ENCODE peak calls at places on chromosomes 2 and 18, in nine cellular contexts. One of them, this sample, is unnamed. For H3K36me3, the result is how much of the 10 kb centered on the place peaks cover.

GRCh38 chr18:9792565-9793226 is 84.6 kb downstream of the RAB31 start:
- DNase-seq in heart right ventricle: no peak
- DNase-seq in breast epithelium: no peak
- DNase-seq in fibroblast of lung: no peak
- DNase-seq in heart left ventricle: no peak
- DNase-seq in tibial nerve: no peak
- DNase-seq in pancreas: no peak
- DNase-seq in stomach: no peak
- DNase-seq in Karpas-422: peak
- DNase-seq in this sample: no peak

GRCh38 chr2:96928277-96928781 is 58.1 kb downstream of the FAM178B start:
- DNase-seq in breast epithelium: no peak
- DNase-seq in pancreas: no peak
- DNase-seq in tibial nerve: no peak
- DNase-seq in Karpas-422: no peak
- DNase-seq in stomach: no peak
- DNase-seq in heart left ventricle: no peak
- DNase-seq in fibroblast of lung: no peak
- DNase-seq in heart right ventricle: no peak
- DNase-seq in this sample: no peak

GRCh38 chr2:75801234-75801982 is 90.7 kb upstream of the GCFC2 start:
- DNase-seq in heart right ventricle: no peak
- DNase-seq in breast epithelium: no peak
- DNase-seq in heart left ventricle: no peak
- DNase-seq in fibroblast of lung: no peak
- DNase-seq in Karpas-422: no peak
- DNase-seq in stomach: no peak
- DNase-seq in pancreas: no peak
- DNase-seq in tibial nerve: no peak
- DNase-seq in this sample: no peak

GRCh38 chr18:22557160-22557941 is 139.6 kb upstream of the CTAGE1 start:
- DNase-seq in Karpas-422: no peak
- DNase-seq in pancreas: no peak
- DNase-seq in fibroblast of lung: peak
- DNase-seq in tibial nerve: no peak
- DNase-seq in heart left ventricle: no peak
- DNase-seq in stomach: no peak
- DNase-seq in heart right ventricle: no peak
- DNase-seq in breast epithelium: no peak
- DNase-seq in this sample: no peak

GRCh38 chr2:69139778-69140177 is 126.8 kb downstream of the ANTXR1 start:
- DNase-seq in fibroblast of lung: no peak
- DNase-seq in tibial nerve: no peak
- DNase-seq in heart right ventricle: no peak
- DNase-seq in heart left ventricle: no peak
- DNase-seq in breast epithelium: no peak
- DNase-seq in Karpas-422: no peak
- DNase-seq in pancreas: no peak
- DNase-seq in stomach: no peak
- DNase-seq in this sample: no peak

GRCh38 chr2:19911799-19912509 is 10.2 kb upstream of the TTC32 start:
- DNase-seq in heart left ventricle: no peak
- DNase-seq in heart right ventricle: no peak
- DNase-seq in stomach: no peak
- DNase-seq in tibial nerve: no peak
- DNase-seq in breast epithelium: no peak
- DNase-seq in pancreas: no peak
- DNase-seq in fibroblast of lung: peak
- DNase-seq in Karpas-422: no peak
- DNase-seq in this sample: no peak

GRCh38 chr2:214066847-214067246 is 344.0 kb upstream of the VWC2L start:
- DNase-seq in heart left ventricle: no peak
- DNase-seq in breast epithelium: no peak
- DNase-seq in fibroblast of lung: no peak
- DNase-seq in Karpas-422: no peak
- DNase-seq in stomach: no peak
- DNase-seq in heart right ventricle: no peak
- DNase-seq in tibial nerve: no peak
- DNase-seq in pancreas: no peak
- DNase-seq in this sample: no peak

GRCh38 chr2:208006325-208006724 is 19.0 kb downstream of the PLEKHM3 start:
- DNase-seq in Karpas-422: no peak
- DNase-seq in heart right ventricle: no peak
- DNase-seq in pancreas: no peak
- DNase-seq in fibroblast of lung: peak
- DNase-seq in heart left ventricle: no peak
- DNase-seq in stomach: no peak
- DNase-seq in breast epithelium: no peak
- DNase-seq in tibial nerve: no peak
- DNase-seq in this sample: no peak

GRCh38 chr2:191625016-191625415 is 52.9 kb upstream of the NABP1 start:
- DNase-seq in pancreas: no peak
- DNase-seq in heart left ventricle: no peak
- DNase-seq in breast epithelium: no peak
- DNase-seq in fibroblast of lung: peak
- DNase-seq in heart right ventricle: no peak
- DNase-seq in Karpas-422: no peak
- DNase-seq in stomach: no peak
- DNase-seq in tibial nerve: no peak
- DNase-seq in this sample: peak

GRCh38 chr2:73107211-73107926 is 5.4 kb downstream of the RAB11FIP5 start:
- DNase-seq in heart left ventricle: peak
- DNase-seq in breast epithelium: peak
- DNase-seq in pancreas: peak
- DNase-seq in stomach: no peak
- DNase-seq in heart right ventricle: no peak
- DNase-seq in fibroblast of lung: no peak
- DNase-seq in Karpas-422: no peak
- DNase-seq in tibial nerve: no peak
- DNase-seq in this sample: no peak

GRCh38 chr2:56132138-56132537 is 51.7 kb upstream of the CCDC85A start:
- DNase-seq in pancreas: no peak
- DNase-seq in heart right ventricle: no peak
- DNase-seq in heart left ventricle: no peak
- DNase-seq in tibial nerve: no peak
- DNase-seq in fibroblast of lung: peak
- DNase-seq in stomach: no peak
- DNase-seq in Karpas-422: peak
- DNase-seq in breast epithelium: no peak
- DNase-seq in this sample: no peak

GRCh38 chr2:191942114-191943103 is 95.5 kb upstream of the CAVIN2 start:
- DNase-seq in pancreas: no peak
- DNase-seq in heart right ventricle: no peak
- DNase-seq in stomach: no peak
- DNase-seq in heart left ventricle: no peak
- DNase-seq in Karpas-422: no peak
- DNase-seq in breast epithelium: no peak
- DNase-seq in tibial nerve: no peak
- DNase-seq in fibroblast of lung: peak
- DNase-seq in this sample: no peak

GRCh38 chr18:48059363-48060109 is 129.1 kb upstream of the SMAD2 start:
- DNase-seq in tibial nerve: no peak
- DNase-seq in fibroblast of lung: no peak
- DNase-seq in heart right ventricle: no peak
- DNase-seq in pancreas: no peak
- DNase-seq in breast epithelium: no peak
- DNase-seq in heart left ventricle: no peak
- DNase-seq in stomach: no peak
- DNase-seq in Karpas-422: no peak
- DNase-seq in this sample: no peak

GRCh38 chr2:60366178-60366577 is 187.3 kb downstream of the BCL11A start:
- DNase-seq in heart right ventricle: no peak
- DNase-seq in stomach: no peak
- DNase-seq in breast epithelium: no peak
- DNase-seq in pancreas: no peak
- DNase-seq in tibial nerve: no peak
- DNase-seq in fibroblast of lung: no peak
- DNase-seq in heart left ventricle: peak
- DNase-seq in Karpas-422: no peak
- DNase-seq in this sample: no peak

GRCh38 chr2:176174850-176175728 is 13.4 kb upstream of the HOXD1 start:
- DNase-seq in stomach: no peak
- DNase-seq in heart right ventricle: no peak
- DNase-seq in heart left ventricle: no peak
- DNase-seq in Karpas-422: peak
- DNase-seq in pancreas: peak
- DNase-seq in breast epithelium: no peak
- DNase-seq in tibial nerve: no peak
- DNase-seq in fibroblast of lung: peak
- DNase-seq in this sample: no peak

GRCh38 chr2:51633073-51633472 is 601.1 kb upstream of the NRXN1 start:
- DNase-seq in pancreas: no peak
- DNase-seq in tibial nerve: no peak
- DNase-seq in Karpas-422: no peak
- DNase-seq in fibroblast of lung: no peak
- DNase-seq in heart left ventricle: no peak
- DNase-seq in stomach: no peak
- DNase-seq in breast epithelium: no peak
- DNase-seq in heart right ventricle: no peak
- DNase-seq in this sample: no peak

GRCh38 chr2:44953686-44953976 is 12.1 kb downstream of the SIX3 start:
- DNase-seq in stomach: no peak
- DNase-seq in fibroblast of lung: no peak
- DNase-seq in heart right ventricle: no peak
- DNase-seq in Karpas-422: no peak
- DNase-seq in heart left ventricle: no peak
- DNase-seq in breast epithelium: no peak
- DNase-seq in tibial nerve: no peak
- DNase-seq in pancreas: no peak
- DNase-seq in this sample: no peak

GRCh38 chr2:207229161-207229560 is 63.4 kb upstream of the KLF7 start:
- DNase-seq in heart left ventricle: no peak
- DNase-seq in breast epithelium: no peak
- DNase-seq in pancreas: no peak
- DNase-seq in tibial nerve: no peak
- DNase-seq in stomach: no peak
- DNase-seq in fibroblast of lung: no peak
- DNase-seq in Karpas-422: no peak
- DNase-seq in heart right ventricle: no peak
- DNase-seq in this sample: no peak

GRCh38 chr2:202592580-202592979 is 42.2 kb upstream of the FAM117B start:
- DNase-seq in pancreas: no peak
- DNase-seq in breast epithelium: no peak
- DNase-seq in heart left ventricle: no peak
- DNase-seq in fibroblast of lung: peak
- DNase-seq in tibial nerve: no peak
- DNase-seq in stomach: no peak
- DNase-seq in Karpas-422: no peak
- DNase-seq in heart right ventricle: peak
- DNase-seq in this sample: no peak

GRCh38 chr2:11798946-11799495 is 52.6 kb downstream of the LPIN1 start:
- DNase-seq in Karpas-422: no peak
- DNase-seq in heart right ventricle: no peak
- DNase-seq in stomach: no peak
- DNase-seq in tibial nerve: no peak
- DNase-seq in breast epithelium: no peak
- DNase-seq in fibroblast of lung: no peak
- DNase-seq in pancreas: no peak
- DNase-seq in heart left ventricle: no peak
- DNase-seq in this sample: no peak
- H3K36me3 ChIP-seq in Karpas-422: under half
- H3K36me3 ChIP-seq in heart right ventricle: half or more
- H3K36me3 ChIP-seq in stomach: half or more
- H3K36me3 ChIP-seq in tibial nerve: half or more
- H3K36me3 ChIP-seq in breast epithelium: under half
- H3K36me3 ChIP-seq in fibroblast of lung: under half
- H3K36me3 ChIP-seq in pancreas: under half
- H3K36me3 ChIP-seq in heart left ventricle: half or more
- H3K36me3 ChIP-seq in this sample: under half

DNA sequence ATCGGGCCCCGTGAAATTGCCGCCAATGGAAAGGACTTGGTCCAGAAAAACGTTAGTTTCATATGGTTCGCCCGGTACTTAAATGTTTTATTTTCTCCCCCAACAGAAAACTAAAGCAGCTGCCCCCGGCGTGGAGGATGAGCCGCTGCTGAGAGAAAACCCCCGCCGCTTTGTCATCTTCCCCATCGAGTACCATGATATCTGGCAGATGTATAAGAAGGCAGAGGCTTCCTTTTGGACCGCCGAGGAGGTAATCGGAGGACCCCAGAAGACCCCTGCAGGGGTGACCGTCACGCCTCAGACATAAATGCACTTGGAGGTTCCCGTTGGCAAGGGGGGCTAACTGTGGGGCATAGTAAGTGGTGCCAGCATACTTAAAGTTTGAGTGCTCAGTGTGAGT is 742 bp downstream of the RRM2 start:
- DNase-seq in fibroblast of lung: no peak
- DNase-seq in Karpas-422: peak
- DNase-seq in heart right ventricle: no peak
- DNase-seq in tibial nerve: no peak
- DNase-seq in stomach: no peak
- DNase-seq in heart left ventricle: no peak
- DNase-seq in pancreas: no peak
- DNase-seq in breast epithelium: no peak
- DNase-seq in this sample: no peak
- H3K36me3 ChIP-seq in fibroblast of lung: under half
- H3K36me3 ChIP-seq in Karpas-422: under half
- H3K36me3 ChIP-seq in heart right ventricle: under half
- H3K36me3 ChIP-seq in tibial nerve: under half
- H3K36me3 ChIP-seq in stomach: under half
- H3K36me3 ChIP-seq in heart left ventricle: under half
- H3K36me3 ChIP-seq in pancreas: under half
- H3K36me3 ChIP-seq in breast epithelium: under half
- H3K36me3 ChIP-seq in this sample: under half

GRCh38 chr2:219611866-219612604 is 14.4 kb downstream of the STK11IP start:
- DNase-seq in heart left ventricle: no peak
- DNase-seq in fibroblast of lung: no peak
- DNase-seq in breast epithelium: no peak
- DNase-seq in pancreas: no peak
- DNase-seq in tibial nerve: no peak
- DNase-seq in Karpas-422: no peak
- DNase-seq in heart right ventricle: no peak
- DNase-seq in stomach: no peak
- DNase-seq in this sample: no peak
- H3K36me3 ChIP-seq in heart left ventricle: half or more
- H3K36me3 ChIP-seq in fibroblast of lung: under half
- H3K36me3 ChIP-seq in breast epithelium: under half
- H3K36me3 ChIP-seq in pancreas: under half
- H3K36me3 ChIP-seq in tibial nerve: half or more
- H3K36me3 ChIP-seq in Karpas-422: under half
- H3K36me3 ChIP-seq in heart right ventricle: half or more
- H3K36me3 ChIP-seq in stomach: half or more
- H3K36me3 ChIP-seq in this sample: under half

DNA sequence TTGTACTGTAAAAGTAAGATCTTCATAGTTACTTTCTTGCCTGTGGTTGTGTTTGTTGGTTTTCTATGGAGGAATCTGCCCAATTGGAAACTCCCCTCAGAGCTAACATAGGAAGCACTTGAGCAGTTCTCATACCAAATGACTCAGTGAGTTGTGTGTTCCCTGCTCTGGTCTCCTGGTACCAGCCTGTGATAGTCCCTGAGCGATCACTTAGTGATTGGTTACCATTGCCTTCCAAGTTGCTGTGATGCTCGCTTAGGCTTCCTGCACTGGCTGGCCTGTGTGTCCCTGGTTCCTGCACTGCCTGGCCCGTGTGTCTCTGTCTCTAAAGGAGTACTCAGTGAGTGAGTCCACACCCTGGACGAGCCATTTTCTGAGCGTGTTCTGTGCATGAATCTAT is 133.0 kb downstream of the MAP4K4 start:
- DNase-seq in stomach: no peak
- DNase-seq in breast epithelium: no peak
- DNase-seq in heart right ventricle: no peak
- DNase-seq in Karpas-422: no peak
- DNase-seq in heart left ventricle: no peak
- DNase-seq in pancreas: no peak
- DNase-seq in fibroblast of lung: peak
- DNase-seq in tibial nerve: no peak
- DNase-seq in this sample: no peak
- H3K36me3 ChIP-seq in stomach: under half
- H3K36me3 ChIP-seq in breast epithelium: under half
- H3K36me3 ChIP-seq in heart right ventricle: half or more
- H3K36me3 ChIP-seq in Karpas-422: under half
- H3K36me3 ChIP-seq in heart left ventricle: half or more
- H3K36me3 ChIP-seq in pancreas: under half
- H3K36me3 ChIP-seq in fibroblast of lung: under half
- H3K36me3 ChIP-seq in tibial nerve: under half
- H3K36me3 ChIP-seq in this sample: under half